ENCODE peak calls at places on chromosomes 3 and 15, in seven cellular contexts. N, O, R, H, X, C and Y are unnamed samples.

GRCh38 chr3:550481-550880 is 353.9 kb downstream of the CHL1 start:
- DNase-seq in N (no peak), O (no peak), R (no peak), H (no peak), X (no peak), C (no peak), Y (no peak)

GRCh38 chr3:168539909-168540308 is 444.2 kb upstream of the GOLIM4 start:
- DNase-seq in N (no peak), O (no peak), R (no peak), H (no peak), X (no peak), C (no peak), Y (no peak)

GRCh38 chr3:166013073-166013679 is 176.0 kb upstream of the BCHE start:
- DNase-seq in N (no peak), O (no peak), R (no peak), H (peak; percentile 5), X (no peak), C (no peak), Y (peak; percentile 61)

GRCh38 chr3:152197451-152197850 is 71.3 kb upstream of the MBNL1 start:
- DNase-seq in N (no peak), O (no peak), R (no peak), H (no peak), X (no peak), C (no peak), Y (no peak)

GRCh38 chr3:194231840-194232832 is 96.2 kb downstream of the HES1 start:
- DNase-seq in N (no peak), O (no peak), R (no peak), H (no peak), X (no peak), C (no peak), Y (no peak)

GRCh38 chr15:39919740-39920509 is at the start of gene GPR176:
- DNase-seq in N (peak; percentile 48), O (peak; percentile 31), R (peak; percentile 89), H (no peak), X (peak; percentile 34), C (peak; percentile 43), Y (no peak)

GRCh38 chr3:158091526-158091925 is 14.7 kb downstream of the SHOX2 start:
- DNase-seq in N (no peak), O (no peak), R (no peak), H (no peak), X (no peak), C (no peak), Y (no peak)

GRCh38 chr3:76367281-76367680 is 581.9 kb upstream of the ZNF717 start:
- DNase-seq in N (no peak), O (no peak), R (no peak), H (no peak), X (no peak), C (no peak), Y (no peak)

GRCh38 chr15:56440226-56440770 is 24.6 kb downstream of the MNS1 start:
- DNase-seq in N (no peak), O (no peak), R (no peak), H (no peak), X (no peak), C (no peak), Y (no peak)

GRCh38 chr15:73949496-73949895 is 23.2 kb downstream of the LOXL1 start:
- DNase-seq in N (no peak), O (no peak), R (peak; percentile 61), H (no peak), X (no peak), C (no peak), Y (no peak)

GRCh38 chr15:80375968-80376891 is 28.0 kb upstream of the ARNT2 start:
- DNase-seq in N (no peak), O (no peak), R (no peak), H (no peak), X (no peak), C (no peak), Y (no peak)

GRCh38 chr15:90099868-90100854 is 2.1 kb downstream of the IDH2 start:
- DNase-seq in N (no peak), O (peak; percentile 54), R (peak; percentile 85), H (no peak), X (no peak), C (no peak), Y (no peak)

GRCh38 chr15:88571153-88572029 is 24.9 kb upstream of the DET1 start:
- DNase-seq in N (no peak), O (peak; percentile 23), R (no peak), H (no peak), X (peak; percentile 73), C (no peak), Y (no peak)

GRCh38 chr3:148289159-148289558 is 408.5 kb upstream of the AGTR1 start:
- DNase-seq in N (no peak), O (no peak), R (no peak), H (no peak), X (no peak), C (no peak), Y (no peak)

GRCh38 chr15:44015555-44015954 is 179.5 kb downstream of the FRMD5 start:
- DNase-seq in N (no peak), O (no peak), R (no peak), H (no peak), X (no peak), C (no peak), Y (no peak)

GRCh38 chr3:111152506-111152905 is 80.9 kb downstream of the NECTIN3 start:
- DNase-seq in N (no peak), O (no peak), R (no peak), H (no peak), X (no peak), C (no peak), Y (no peak)

GRCh38 chr15:100762289-100762688 is 117.3 kb upstream of the ALDH1A3 start:
- DNase-seq in N (no peak), O (no peak), R (no peak), H (no peak), X (no peak), C (no peak), Y (no peak)

GRCh38 chr3:126197854-126198584 is 17.6 kb upstream of the ALDH1L1 start:
- DNase-seq in N (peak; percentile 60), O (peak; percentile 72), R (peak; percentile 86), H (peak; percentile 37), X (peak; percentile 56), C (peak; percentile 27), Y (peak; percentile 59)

GRCh38 chr15:42591238-42591936 is 16.0 kb downstream of the STARD9 start:
- DNase-seq in N (no peak), O (no peak), R (no peak), H (no peak), X (no peak), C (no peak), Y (no peak)

GRCh38 chr15:96342143-96342466 is 11.6 kb downstream of the NR2F2 start:
- DNase-seq in N (no peak), O (no peak), R (no peak), H (no peak), X (no peak), C (no peak), Y (no peak)

GRCh38 chr15:101045236-101045646 is 126.1 kb downstream of the LRRK1 start:
- DNase-seq in N (no peak), O (no peak), R (peak; percentile 25), H (no peak), X (peak; percentile 23), C (peak; percentile 16), Y (peak; percentile 2)

DNA sequence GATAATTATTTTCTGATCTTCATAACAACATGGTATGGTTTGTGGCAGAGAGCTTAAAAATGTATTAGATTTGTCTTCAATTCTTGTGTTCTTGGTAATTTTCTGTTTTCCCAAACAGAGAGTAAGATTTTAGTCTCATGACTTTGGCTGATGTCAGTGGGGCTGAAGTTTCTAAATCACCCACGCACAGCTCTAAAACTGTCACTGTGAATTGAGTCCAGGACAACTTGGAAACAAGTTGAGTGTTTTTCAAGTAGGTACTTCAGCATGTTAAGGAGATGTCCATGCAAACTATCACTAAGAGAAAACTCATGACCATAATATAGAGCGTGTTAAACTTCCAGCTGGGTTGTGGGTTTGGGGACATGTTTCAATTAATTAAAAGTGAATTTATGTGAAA is 90.0 kb downstream of the KLHL25 start:
- DNase-seq in N (no peak), O (no peak), R (no peak), H (no peak), X (no peak), C (no peak), Y (no peak)
- H3K4me1 ChIP-seq in N (peaks cover 87% of the 10 kb centered on the region), O (peaks cover 57% of the 10 kb centered on the region), R (peaks cover 36% of the 10 kb centered on the region), H (no peaks in the 10 kb centered on the region), X (peaks cover 62% of the 10 kb centered on the region), C (peaks cover 68% of the 10 kb centered on the region), Y (peaks cover 21% of the 10 kb centered on the region)

DNA sequence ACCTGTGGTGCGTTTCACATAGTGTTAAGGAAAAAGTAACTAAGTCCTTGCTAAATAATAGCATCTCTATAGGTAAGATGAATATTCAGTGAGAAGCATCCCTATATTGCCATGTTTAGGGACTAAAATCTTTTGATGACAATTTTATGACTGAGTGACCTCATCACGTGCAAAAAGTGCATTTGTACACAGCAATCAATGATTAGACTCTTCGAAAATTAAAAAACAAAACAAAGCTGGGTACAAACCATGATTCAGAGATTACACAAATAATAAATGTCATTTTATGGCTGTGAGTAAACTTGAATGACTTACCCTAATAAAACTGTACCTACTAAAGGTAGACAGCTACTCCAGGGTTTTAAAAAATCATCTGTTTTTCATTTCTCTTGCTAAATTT is 505.3 kb downstream of the FOXP1 start:
- DNase-seq in N (no peak), O (no peak), R (no peak), H (no peak), X (no peak), C (no peak), Y (no peak)
- H3K4me1 ChIP-seq in N (peaks cover 68% of the 10 kb centered on the region), O (peaks cover 2% of the 10 kb centered on the region), R (peaks cover 70% of the 10 kb centered on the region), H (peaks cover 3% of the 10 kb centered on the region), X (peaks cover 4% of the 10 kb centered on the region), C (peaks cover 25% of the 10 kb centered on the region), Y (no peaks in the 10 kb centered on the region)

GRCh38 chr3:39287216-39287858 is 7.5 kb upstream of the CX3CR1 start:
- DNase-seq in N (no peak), O (no peak), R (no peak), H (no peak), X (no peak), C (no peak), Y (no peak)

GRCh38 chr3:39287859-39288221 is 8.0 kb upstream of the CX3CR1 start:
- DNase-seq in N (no peak), O (no peak), R (no peak), H (no peak), X (no peak), C (no peak), Y (no peak)

GRCh38 chr3:39288300-39288808 is 8.5 kb upstream of the CX3CR1 start:
- DNase-seq in N (peak; percentile 86), O (peak; percentile 72), R (peak; percentile 79), H (peak; percentile 91), X (peak; percentile 76), C (peak; percentile 77), Y (peak; percentile 88)

GRCh38 chr3:39285333-39285732 is 5.5 kb upstream of the CX3CR1 start:
- DNase-seq in N (no peak), O (no peak), R (no peak), H (no peak), X (no peak), C (no peak), Y (no peak)

DNA sequence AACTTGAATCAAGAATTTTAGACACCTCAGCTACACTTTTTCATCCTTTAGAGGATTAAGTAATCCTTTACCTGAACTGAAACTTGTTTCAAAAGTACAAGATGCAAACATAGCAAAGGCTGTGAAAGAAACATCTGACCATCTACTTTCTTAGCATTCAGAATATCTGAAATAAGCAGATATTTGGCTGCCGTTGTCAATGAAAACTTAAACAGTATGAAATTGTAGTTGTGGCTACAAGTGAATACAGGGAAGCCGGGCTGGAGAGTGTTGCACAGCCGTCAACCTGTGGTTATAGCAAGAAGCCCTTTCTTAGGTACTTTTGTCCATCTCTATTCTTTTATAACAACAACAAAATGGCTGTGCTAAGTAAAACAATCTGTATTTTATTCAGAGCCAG is 6.9 kb upstream of the CX3CR1 start:
- DNase-seq in N (no peak), O (no peak), R (no peak), H (no peak), X (no peak), C (no peak), Y (no peak)
- H3K4me1 ChIP-seq in N (peaks cover 15% of the 10 kb centered on the region), O (peaks cover 15% of the 10 kb centered on the region), R (no peaks in the 10 kb centered on the region), H (no peaks in the 10 kb centered on the region), X (no peaks in the 10 kb centered on the region), C (peaks cover under 1% of the 10 kb centered on the region), Y (no peaks in the 10 kb centered on the region)

GRCh38 chr3:13020159-13020558 is 53.1 kb downstream of the IQSEC1 start:
- DNase-seq in N (peak; percentile 42), O (no peak), R (peak; percentile 51), H (no peak), X (no peak), C (no peak), Y (no peak)
- H3K4me1 ChIP-seq in N (peaks cover 17% of the 10 kb centered on the region), O (peaks cover 23% of the 10 kb centered on the region), R (peaks cover 64% of the 10 kb centered on the region), H (peaks cover 22% of the 10 kb centered on the region), X (peaks cover 40% of the 10 kb centered on the region), C (peaks cover 14% of the 10 kb centered on the region), Y (peaks cover 3% of the 10 kb centered on the region)